ENCODE peak calls at places on chromosomes 7 and 10, in eight cellular contexts. W is fibroblast of mammary gland; U is CD4-positive, alpha-beta memory T cell; G is hepatocyte; R is uterus; Q is neural progenitor cell; N is skeletal muscle cell; X is keratinocyte. B is an unnamed sample.

GRCh38 chr10:133239990-133240389 is 2.3 kb downstream of the VENTX start:
- DNase-seq in W (no peak), U (no peak), G (no peak), R (no peak), Q (no peak), N (no peak), X (no peak), B (no peak)

GRCh38 chr7:49781996-49782395 is 8.6 kb downstream of the VWC2 start:
- DNase-seq in W (no peak), U (no peak), G (no peak), R (no peak), Q (no peak), N (no peak), X (no peak), B (no peak)

GRCh38 chr7:152462995-152463713 is 27.4 kb upstream of the KMT2C start:
- DNase-seq in W (peak), U (no peak), G (peak), R (peak), Q (peak), N (peak), X (no peak), B (no peak)

GRCh38 chr7:51644216-51644615 is 327.6 kb upstream of the COBL start:
- DNase-seq in W (no peak), U (no peak), G (no peak), R (no peak), Q (no peak), N (no peak), X (no peak), B (no peak)

GRCh38 chr10:14429043-14429713 is 98.5 kb upstream of the FRMD4A start:
- DNase-seq in W (no peak), U (no peak), G (no peak), R (no peak), Q (peak), N (no peak), X (no peak), B (peak)

GRCh38 chr10:59852671-59853070 is 53.7 kb downstream of the CCDC6 start:
- DNase-seq in W (no peak), U (no peak), G (no peak), R (no peak), Q (no peak), N (no peak), X (no peak), B (no peak)

GRCh38 chr7:151566897-151567320 is 47.2 kb upstream of the RHEB start:
- DNase-seq in W (peak), U (no peak), G (peak), R (peak), Q (no peak), N (no peak), X (no peak), B (no peak)

GRCh38 chr10:91220954-91221696 is 662 bp downstream of the PCGF5 start:
- DNase-seq in W (peak), U (no peak), G (no peak), R (peak), Q (peak), N (no peak), X (no peak), B (no peak)

GRCh38 chr7:28224172-28224571 is 43.6 kb upstream of the JAZF1 start:
- DNase-seq in W (no peak), U (no peak), G (no peak), R (no peak), Q (no peak), N (no peak), X (no peak), B (no peak)

DNA sequence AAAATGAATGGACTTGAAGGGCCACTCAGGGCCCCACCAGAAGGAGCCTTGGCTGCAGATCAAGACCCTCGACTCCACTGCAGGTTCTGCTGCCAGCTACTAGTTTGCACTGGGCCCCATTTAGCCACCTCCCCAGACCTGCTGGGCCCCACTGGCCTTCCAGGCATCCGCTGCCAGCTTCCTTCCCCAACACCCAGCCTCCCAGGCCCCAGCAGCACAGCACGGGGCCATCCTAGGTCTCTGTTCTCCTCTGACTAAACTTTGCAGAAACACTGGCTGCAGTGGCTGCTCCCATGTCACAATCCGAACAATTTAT is 277.4 kb upstream of the KLF14 start:
- DNase-seq in W (no peak), U (no peak), G (no peak), R (no peak), Q (no peak), N (no peak), X (no peak), B (peak)
- H3K4me3 ChIP-seq in W (no peak), U (no peak), G (no peak), R (no peak), Q (no peak), N (no peak), X (no peak), B (no peak)

GRCh38 chr10:99234067-99234738 is 1.4 kb downstream of the HPSE2 start:
- DNase-seq in W (peak), U (peak), G (peak), R (peak), Q (peak), N (no peak), X (no peak), B (peak)
- H3K4me3 ChIP-seq in W (peak), U (peak), G (peak), R (peak), Q (peak), N (peak), X (peak), B (peak)

GRCh38 chr10:4807803-4808507 is 18.1 kb upstream of the AKR1E2 start:
- DNase-seq in W (peak), U (no peak), G (no peak), R (no peak), Q (no peak), N (peak), X (no peak), B (no peak)
- H3K4me3 ChIP-seq in W (no peak), U (no peak), G (no peak), R (no peak), Q (no peak), N (no peak), X (no peak), B (no peak)

GRCh38 chr7:156423876-156424275 is 216.7 kb upstream of the RNF32 start:
- DNase-seq in W (no peak), U (no peak), G (no peak), R (no peak), Q (no peak), N (no peak), X (no peak), B (no peak)
- H3K4me3 ChIP-seq in W (no peak), U (no peak), G (no peak), R (no peak), Q (no peak), N (no peak), X (no peak), B (no peak)

GRCh38 chr7:141302617-141303016 is 228.8 kb downstream of the TMEM178B start:
- DNase-seq in W (no peak), U (no peak), G (no peak), R (no peak), Q (no peak), N (no peak), X (no peak), B (no peak)

GRCh38 chr7:141300816-141301215 is 227.0 kb downstream of the TMEM178B start:
- DNase-seq in W (no peak), U (no peak), G (no peak), R (no peak), Q (no peak), N (no peak), X (no peak), B (no peak)

GRCh38 chr7:141301544-141301943 is 227.7 kb downstream of the TMEM178B start:
- DNase-seq in W (no peak), U (no peak), G (no peak), R (no peak), Q (no peak), N (no peak), X (no peak), B (no peak)

DNA sequence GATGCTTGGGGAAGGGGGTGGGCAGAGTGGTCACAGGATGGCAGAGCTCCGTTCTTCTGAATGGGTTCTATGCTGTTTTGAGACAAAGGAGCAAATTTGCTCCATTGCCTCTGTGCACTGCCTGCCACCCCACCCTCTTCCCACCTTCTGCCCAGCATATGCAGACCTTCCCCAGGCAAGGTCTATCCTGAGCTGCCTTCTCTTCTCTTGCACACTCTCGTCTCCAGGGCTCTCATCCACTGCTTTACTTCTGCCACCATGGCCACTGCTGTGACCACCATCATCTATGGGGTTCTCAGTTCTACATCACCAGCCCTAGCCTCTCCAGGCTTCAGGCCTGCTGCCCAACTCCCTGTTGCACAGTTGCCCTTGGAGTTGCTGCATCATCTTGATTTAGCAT is 230.4 kb downstream of the TMEM178B start:
- DNase-seq in W (no peak), U (no peak), G (no peak), R (no peak), Q (no peak), N (no peak), X (no peak), B (no peak)
- H3K4me3 ChIP-seq in W (no peak), U (no peak), G (no peak), R (no peak), Q (no peak), N (no peak), X (no peak), B (no peak)

DNA sequence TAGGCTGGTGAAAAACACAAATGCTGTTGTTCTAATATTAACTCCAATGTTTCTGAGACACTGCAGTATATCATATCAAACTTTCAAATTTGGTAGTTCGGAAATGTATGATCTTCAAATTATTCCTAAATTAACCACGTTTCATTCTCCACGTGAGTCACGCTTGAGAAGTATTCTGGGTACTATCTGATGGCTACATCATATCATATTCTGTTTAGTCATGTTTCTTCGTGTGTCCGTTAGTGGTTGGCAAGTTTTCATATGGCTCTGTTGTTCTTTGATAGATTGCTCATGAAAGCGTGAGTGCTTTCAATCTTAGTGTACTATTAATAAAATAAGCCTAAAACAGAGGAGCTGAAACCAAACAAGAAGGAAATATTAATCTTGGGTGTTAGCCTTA is 145.7 kb downstream of the NSUN6 start:
- DNase-seq in W (peak), U (no peak), G (no peak), R (no peak), Q (no peak), N (no peak), X (no peak), B (no peak)
- H3K4me3 ChIP-seq in W (no peak), U (no peak), G (no peak), R (no peak), Q (no peak), N (no peak), X (no peak), B (no peak)

GRCh38 chr10:50498465-50498864 is 125.3 kb downstream of the SGMS1 start:
- DNase-seq in W (no peak), U (no peak), G (no peak), R (no peak), Q (no peak), N (no peak), X (no peak), B (no peak)

GRCh38 chr10:50503661-50504320 is 120.0 kb downstream of the SGMS1 start:
- DNase-seq in W (no peak), U (no peak), G (no peak), R (no peak), Q (no peak), N (no peak), X (peak), B (no peak)

GRCh38 chr10:50504389-50504788 is 119.4 kb downstream of the SGMS1 start:
- DNase-seq in W (no peak), U (no peak), G (no peak), R (no peak), Q (no peak), N (no peak), X (no peak), B (no peak)

GRCh38 chr10:50501478-50501877 is 122.3 kb downstream of the SGMS1 start:
- DNase-seq in W (peak), U (no peak), G (no peak), R (no peak), Q (no peak), N (peak), X (no peak), B (no peak)

DNA sequence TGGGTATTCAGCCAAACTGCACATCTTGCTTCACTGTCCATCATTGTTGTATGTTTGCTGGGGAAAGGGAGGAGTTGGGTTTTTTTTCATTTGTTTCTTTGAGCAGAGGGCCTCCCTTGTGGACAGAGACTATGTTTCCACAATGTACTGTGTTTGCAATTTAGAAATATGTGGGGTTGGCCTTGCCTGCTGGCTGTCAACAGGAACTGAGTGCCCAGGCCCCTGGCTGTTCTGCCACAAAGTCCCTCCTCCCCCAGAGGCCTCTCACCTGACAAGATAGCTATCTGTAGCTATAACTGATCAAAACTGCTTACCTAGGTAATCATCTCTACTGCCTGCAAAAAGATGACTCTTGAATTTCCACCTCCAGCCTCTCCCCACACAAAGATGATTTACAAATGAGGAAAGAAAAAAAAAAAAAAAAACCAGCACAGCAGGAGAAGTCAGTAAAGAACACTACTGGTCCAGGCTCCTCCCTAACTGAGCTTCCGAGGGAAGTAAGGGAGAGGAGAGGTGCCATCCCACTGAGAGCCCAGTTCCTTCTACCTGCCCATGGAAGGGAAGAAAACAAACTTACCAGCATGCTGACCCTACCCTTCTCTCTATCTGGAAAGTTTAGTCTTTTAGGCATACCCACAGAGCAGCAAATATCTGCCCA is 121.7 kb downstream of the SGMS1 start:
- DNase-seq in W (no peak), U (no peak), G (peak), R (no peak), Q (no peak), N (no peak), X (no peak), B (no peak)
- H3K4me3 ChIP-seq in W (no peak), U (no peak), G (no peak), R (no peak), Q (no peak), N (no peak), X (no peak), B (no peak)

GRCh38 chr7:20199015-20199737 is 18.0 kb downstream of the MACC1 start:
- DNase-seq in W (peak), U (no peak), G (peak), R (peak), Q (no peak), N (peak), X (peak), B (no peak)
- H3K4me3 ChIP-seq in W (no peak), U (no peak), G (no peak), R (no peak), Q (no peak), N (no peak), X (no peak), B (no peak)

GRCh38 chr10:693506-693905 is 4.0 kb upstream of the DIP2C start:
- DNase-seq in W (no peak), U (no peak), G (peak), R (no peak), Q (no peak), N (no peak), X (peak), B (no peak)
- H3K4me3 ChIP-seq in W (no peak), U (no peak), G (no peak), R (no peak), Q (no peak), N (no peak), X (no peak), B (no peak)

GRCh38 chr10:88582806-88583583 is at the start of gene RNLS:
- DNase-seq in W (peak), U (peak), G (peak), R (peak), Q (peak), N (peak), X (no peak), B (peak)
- H3K4me3 ChIP-seq in W (peak), U (peak), G (peak), R (peak), Q (peak), N (peak), X (peak), B (peak)

B was measured in endodermal cell.